ENCODE peak calls at places on chromosomes 1 and 21, in seven cellular contexts. One of them, this sample, is unnamed.

GRCh38 chr1:31122779-31123178 is 57.3 kb upstream of the PUM1 start:
- DNase-seq in GM13976: no peak
- DNase-seq in NCI-H1417: no peak
- DNase-seq in GM23338: no peak
- DNase-seq in head of caudate nucleus: no peak
- DNase-seq in posterior cingulate gyrus: no peak
- DNase-seq in hypothalamus: no peak
- DNase-seq in this sample: no peak

GRCh38 chr1:51439053-51439452 is 80.0 kb downstream of the EPS15 start:
- DNase-seq in GM13976: no peak
- DNase-seq in NCI-H1417: no peak
- DNase-seq in GM23338: no peak
- DNase-seq in head of caudate nucleus: no peak
- DNase-seq in posterior cingulate gyrus: no peak
- DNase-seq in hypothalamus: no peak
- DNase-seq in this sample: no peak

GRCh38 chr1:85048296-85049064 is at the start of gene MCOLN3:
- DNase-seq in GM13976: peak; percentile 72
- DNase-seq in NCI-H1417: peak; percentile 72
- DNase-seq in GM23338: peak; percentile 77
- DNase-seq in head of caudate nucleus: peak; percentile 19
- DNase-seq in posterior cingulate gyrus: no peak
- DNase-seq in hypothalamus: no peak
- DNase-seq in this sample: no peak

GRCh38 chr1:58596631-58597052 is 19.6 kb upstream of the TACSTD2 start:
- DNase-seq in GM13976: no peak
- DNase-seq in NCI-H1417: no peak
- DNase-seq in GM23338: no peak
- DNase-seq in head of caudate nucleus: no peak
- DNase-seq in posterior cingulate gyrus: no peak
- DNase-seq in hypothalamus: no peak
- DNase-seq in this sample: no peak

GRCh38 chr21:32569261-32570230 is 15.8 kb downstream of the TCP10L start:
- DNase-seq in GM13976: peak; percentile 83
- DNase-seq in NCI-H1417: peak; percentile 66
- DNase-seq in GM23338: peak; percentile 96
- DNase-seq in head of caudate nucleus: peak; percentile 71
- DNase-seq in posterior cingulate gyrus: peak; percentile 65
- DNase-seq in hypothalamus: peak; percentile 22
- DNase-seq in this sample: peak; percentile 38

GRCh38 chr1:5911157-5911556 is 81.1 kb downstream of the NPHP4 start:
- DNase-seq in GM13976: no peak
- DNase-seq in NCI-H1417: no peak
- DNase-seq in GM23338: no peak
- DNase-seq in head of caudate nucleus: no peak
- DNase-seq in posterior cingulate gyrus: no peak
- DNase-seq in hypothalamus: no peak
- DNase-seq in this sample: no peak

GRCh38 chr1:227318003-227318851 is at the start of gene CDC42BPA:
- DNase-seq in GM13976: peak; percentile 76
- DNase-seq in NCI-H1417: peak; percentile 73
- DNase-seq in GM23338: peak; percentile 80
- DNase-seq in head of caudate nucleus: peak; percentile 92
- DNase-seq in posterior cingulate gyrus: peak; percentile 86
- DNase-seq in hypothalamus: peak; percentile 51
- DNase-seq in this sample: no peak

GRCh38 chr1:92915547-92915946 is 45.7 kb downstream of the DIPK1A start:
- DNase-seq in GM13976: no peak
- DNase-seq in NCI-H1417: no peak
- DNase-seq in GM23338: no peak
- DNase-seq in head of caudate nucleus: no peak
- DNase-seq in posterior cingulate gyrus: no peak
- DNase-seq in hypothalamus: no peak
- DNase-seq in this sample: no peak

This sample was measured in GF-D8.